ENCODE peak calls at places on chromosomes 4 and X, in eight cellular contexts. J is NCI-H1092 treated with DMSO at 0.1 percent for 48 hours; K is NCI-H1105; X is dorsolateral prefrontal cortex; Y is ovary; S is NT2/D1; V is activated CD4-positive, alpha-beta T cell treated with anti-CD3 and anti-CD28 coated beads for 48 hours; Z is heart left ventricle. W is an unnamed sample.
A peak's percentile ranks its signal among the peaks of the same experiment; 100 is the strongest.

GRCh38 chrX:20267924-20268701 is 1.4 kb upstream of the RPS6KA3 start:
- DNase-seq in X (no peak), J (peak; percentile 18), Y (peak; percentile 71), Z (peak; percentile 39), K (no peak), S (no peak), V (peak; percentile 9), W (peak; percentile 55)

GRCh38 chr4:126957555-126958440 is 675.0 kb upstream of the INTU start:
- DNase-seq in J (no peak), S (no peak), K (no peak), Y (no peak), X (no peak), V (no peak), Z (no peak), W (no peak)

GRCh38 chr4:39320381-39321115 is 45.6 kb downstream of the RFC1 start:
- DNase-seq in X (no peak), Z (no peak), J (no peak), K (no peak), V (no peak), Y (no peak), S (no peak), W (no peak)

GRCh38 chrX:148204195-148204594 is 223.1 kb downstream of the FMR1NB start:
- DNase-seq in Y (no peak), V (no peak), X (no peak), K (no peak), J (no peak), Z (no peak), S (no peak), W (no peak)

GRCh38 chrX:133715715-133716114 is 269.7 kb downstream of the GPC3 start:
- DNase-seq in J (no peak), S (no peak), V (no peak), X (no peak), Y (no peak), Z (no peak), K (no peak), W (no peak)

GRCh38 chr4:3276961-3277360 is 15.9 kb upstream of the RGS12 start:
- DNase-seq in K (no peak), Y (no peak), X (peak; percentile 65), S (no peak), J (no peak), Z (no peak), V (no peak), W (no peak)

GRCh38 chr4:168621806-168622589 is 125.1 kb downstream of the PALLD start:
- DNase-seq in Z (no peak), S (no peak), J (no peak), Y (no peak), X (no peak), V (no peak), K (no peak), W (no peak)

GRCh38 chr4:143294310-143294709 is 42.4 kb upstream of the GAB1 start:
- DNase-seq in J (no peak), V (no peak), S (no peak), Y (peak; percentile 90), K (no peak), Z (peak; percentile 82), X (no peak), W (peak; percentile 21)

GRCh38 chr4:80058740-80059139 is 14.3 kb downstream of the ANTXR2 start:
- DNase-seq in V (peak; percentile 24), S (no peak), K (no peak), Y (no peak), X (no peak), J (no peak), Z (no peak), W (no peak)

GRCh38 chrX:23668335-23668734 is 1.0 kb downstream of the PRDX4 start:
- DNase-seq in K (no peak), J (no peak), Z (no peak), S (no peak), Y (no peak), V (no peak), X (no peak), W (no peak)

GRCh38 chr4:18566970-18567799 is 545.6 kb upstream of the LCORL start:
- DNase-seq in K (no peak), Z (no peak), X (no peak), Y (no peak), S (no peak), J (no peak), V (no peak), W (no peak)

GRCh38 chr4:7425591-7426468 is 8.9 kb downstream of the PSAPL1 start:
- DNase-seq in X (no peak), J (no peak), Y (peak; percentile 24), K (no peak), V (no peak), Z (peak; percentile 4), S (no peak), W (peak; percentile 5)

GRCh38 chrX:112688242-112688641 is 8.5 kb upstream of the LHFPL1 start:
- DNase-seq in V (no peak), Z (no peak), S (no peak), J (no peak), K (no peak), X (no peak), Y (no peak), W (no peak)

GRCh38 chrX:107742754-107743191 is 32.8 kb downstream of the TSC22D3 start:
- DNase-seq in V (no peak), K (no peak), J (no peak), Y (peak; percentile 59), S (no peak), Z (no peak), X (no peak), W (peak; percentile 41)

GRCh38 chr4:77126844-77127614 is 30.0 kb upstream of the CCNG2 start:
- DNase-seq in Z (no peak), X (no peak), Y (no peak), S (no peak), K (no peak), V (no peak), J (no peak), W (no peak)

GRCh38 chrX:155434906-155435743 is 23.3 kb downstream of the F8A3 start:
- DNase-seq in J (no peak), S (no peak), K (no peak), X (no peak), Z (no peak), V (no peak), Y (no peak), W (no peak)

GRCh38 chr4:20423420-20423819 is 171.7 kb downstream of the SLIT2 start:
- DNase-seq in S (no peak), Y (no peak), J (no peak), X (no peak), Z (no peak), V (no peak), K (no peak), W (no peak)

GRCh38 chrX:68994135-68994882 is 165.5 kb downstream of the EFNB1 start:
- DNase-seq in Y (no peak), Z (no peak), X (no peak), S (peak; percentile 27), V (no peak), K (no peak), J (no peak), W (peak; percentile 21)

GRCh38 chr4:155966171-155966570 is 12.5 kb upstream of the CTSO start:
- DNase-seq in Y (no peak), J (no peak), X (no peak), Z (no peak), S (no peak), K (no peak), V (no peak), W (no peak)

GRCh38 chrX:47366051-47366722 is 4.2 kb upstream of the ZNF157 start:
- DNase-seq in Y (peak; percentile 72), K (peak; percentile 81), Z (peak; percentile 57), X (peak; percentile 77), S (peak; percentile 28), J (peak; percentile 79), V (peak; percentile 78), W (peak; percentile 69)

GRCh38 chr4:187302456-187302855 is 578.8 kb upstream of the FAT1 start:
- DNase-seq in V (no peak), X (no peak), Y (no peak), S (no peak), J (no peak), K (no peak), Z (no peak), W (no peak)

GRCh38 chr4:178681871-178682270 is 1239.6 kb upstream of the AGA start:
- DNase-seq in X (no peak), V (no peak), Z (no peak), Y (no peak), J (no peak), S (no peak), K (no peak), W (no peak)

GRCh38 chr4:7341486-7342222 is 93.1 kb downstream of the PSAPL1 start:
- DNase-seq in Y (no peak), Z (no peak), K (no peak), J (no peak), S (no peak), X (no peak), V (no peak), W (no peak)

GRCh38 chrX:41475166-41475565 is 28.0 kb downstream of the NYX start:
- DNase-seq in Y (no peak), S (peak; percentile 90), Z (no peak), X (no peak), V (no peak), J (no peak), K (no peak), W (no peak)

GRCh38 chr4:93203708-93204107 is 624.8 kb upstream of the ATOH1 start:
- DNase-seq in X (no peak), Z (no peak), S (no peak), Y (no peak), V (no peak), J (no peak), K (no peak), W (peak; percentile 2)

GRCh38 chr4:7206856-7207567 is 14.7 kb downstream of the SORCS2 start:
- DNase-seq in S (peak; percentile 28), Z (peak; percentile 82), J (peak; percentile 21), Y (peak; percentile 92), K (no peak), X (peak; percentile 74), V (no peak), W (peak; percentile 44)

GRCh38 chr4:98617358-98618047 is 40.9 kb downstream of the TSPAN5 start:
- DNase-seq in Z (no peak), J (no peak), K (no peak), S (no peak), X (no peak), V (no peak), Y (peak; percentile 53), W (no peak)

GRCh38 chr4:71184195-71184781 is 154.5 kb upstream of the SLC4A4 start:
- DNase-seq in S (no peak), K (no peak), V (peak; percentile 37), X (peak; percentile 29), J (peak; percentile 24), Y (no peak), Z (peak; percentile 12), W (peak; percentile 67)

GRCh38 chr4:75953509-75953908 is 12.7 kb upstream of the NAAA start:
- DNase-seq in J (no peak), Z (no peak), V (no peak), S (no peak), K (no peak), Y (no peak), X (no peak), W (no peak)

GRCh38 chrX:130330706-130331105 is 9.0 kb upstream of the SLC25A14 start:
- DNase-seq in V (peak; percentile 41), X (no peak), Z (peak; percentile 7), J (peak; percentile 64), K (peak; percentile 21), Y (peak; percentile 48), S (peak; percentile 13), W (peak; percentile 49)

GRCh38 chr4:165861378-165861777 is 11.7 kb upstream of the TLL1 start:
- DNase-seq in V (no peak), Z (no peak), X (no peak), S (no peak), J (no peak), K (no peak), Y (no peak), W (no peak)

GRCh38 chrX:153968255-153968654 is 3.4 kb downstream of the HCFC1 start:
- DNase-seq in K (no peak), V (no peak), Z (no peak), S (no peak), Y (no peak), X (no peak), J (no peak), W (no peak)

GRCh38 chr4:138953962-138954371 is 61.6 kb upstream of the NOCT start:
- DNase-seq in Z (no peak), J (no peak), K (no peak), V (no peak), Y (no peak), S (no peak), X (no peak), W (no peak)

GRCh38 chrX:30570505-30570904 is 7.1 kb downstream of the TASL start:
- DNase-seq in Y (no peak), Z (no peak), K (peak; percentile 1), J (peak; percentile 14), S (no peak), X (no peak), V (no peak), W (no peak)